ENCODE peak calls at places on chromosomes 4 and X, in five cellular contexts. Q is stimulated activated CD8-positive, alpha-beta memory T cell treated with anti-CD3 and anti-CD28 coated beads, Interleukin-2, amount 100 ng/mL, for 48 hours; T is C1 segment of cervical spinal cord; O is islet precursor cell; F is EH. N is an unnamed sample.

GRCh38 chrX:134948333-134949241 is 42.2 kb upstream of the SMIM10 start:
- DNase-seq in Q (no peak), T (no peak), O (peak), F (peak), N (no peak)

GRCh38 chr4:11259837-11260236 is 168.9 kb downstream of the HS3ST1 start:
- DNase-seq in Q (no peak), T (no peak), O (no peak), F (no peak), N (no peak)

GRCh38 chr4:121164291-121164690 is at the start of gene TNIP3:
- DNase-seq in Q (no peak), T (no peak), O (no peak), F (peak), N (no peak)

GRCh38 chrX:121479406-121479805 is 432.0 kb downstream of the GLUD2 start:
- DNase-seq in Q (no peak), T (no peak), O (no peak), F (peak), N (no peak)

GRCh38 chr4:147518846-147519767 is 38.2 kb downstream of the EDNRA start:
- DNase-seq in Q (peak), T (no peak), O (peak), F (peak), N (peak)

GRCh38 chrX:68991691-68992345 is 163.0 kb downstream of the EFNB1 start:
- DNase-seq in Q (no peak), T (no peak), O (no peak), F (no peak), N (no peak)

GRCh38 chrX:134896194-134896593 is 94.6 kb upstream of the SMIM10 start:
- DNase-seq in Q (no peak), T (no peak), O (no peak), F (no peak), N (no peak)

GRCh38 chr4:47835489-47835888 is 2.4 kb downstream of the CORIN start:
- DNase-seq in Q (no peak), T (no peak), O (no peak), F (peak), N (no peak)

GRCh38 chr4:52187603-52188002 is 136.5 kb downstream of the SPATA18 start:
- DNase-seq in Q (no peak), T (no peak), O (no peak), F (no peak), N (no peak)

GRCh38 chr4:137892134-137892533 is 350.0 kb downstream of the SLC7A11 start:
- DNase-seq in Q (no peak), T (no peak), O (no peak), F (peak), N (no peak)

GRCh38 chrX:13754765-13755164 is 20.2 kb downstream of the OFD1 start:
- DNase-seq in Q (no peak), T (no peak), O (no peak), F (no peak), N (no peak)

GRCh38 chrX:64152857-64153256 is 52.7 kb downstream of the AMER1 start:
- DNase-seq in Q (no peak), T (no peak), O (peak), F (no peak), N (no peak)

GRCh38 chr4:3217771-3218170 is 31.2 kb upstream of the MSANTD1 start:
- DNase-seq in Q (no peak), T (no peak), O (no peak), F (no peak), N (no peak)

GRCh38 chr4:89757154-89757723 is 79.7 kb downstream of the SNCA start:
- DNase-seq in Q (no peak), T (no peak), O (no peak), F (no peak), N (no peak)

GRCh38 chr4:109078724-109079123 is 223.7 kb downstream of the COL25A1 start:
- DNase-seq in Q (no peak), T (no peak), O (no peak), F (peak), N (no peak)

GRCh38 chr4:20520901-20521300 is 179.4 kb upstream of the PACRGL start:
- DNase-seq in Q (no peak), T (no peak), O (no peak), F (peak), N (no peak)

GRCh38 chr4:32560306-32560705 is 1840.1 kb downstream of the PCDH7 start:
- DNase-seq in Q (no peak), T (no peak), O (no peak), F (no peak), N (no peak)

GRCh38 chr4:185573651-185574199 is 38.4 kb upstream of the PDLIM3 start:
- DNase-seq in Q (no peak), T (no peak), O (peak), F (peak), N (no peak)

GRCh38 chr4:94880976-94881375 is 123.2 kb downstream of the BMPR1B start:
- DNase-seq in Q (no peak), T (no peak), O (no peak), F (peak), N (no peak)

GRCh38 chr4:141415651-141416050 is 195.0 kb downstream of the ZNF330 start:
- DNase-seq in Q (no peak), T (no peak), O (no peak), F (no peak), N (no peak)

GRCh38 chr4:184815046-184815877 is 10.5 kb downstream of the ACSL1 start:
- DNase-seq in Q (no peak), T (no peak), O (peak), F (peak), N (no peak)

GRCh38 chrX:16484338-16484737 is 165.6 kb upstream of the S100G start:
- DNase-seq in Q (no peak), T (no peak), O (peak), F (peak), N (no peak)

GRCh38 chr4:73814679-73815078 is 21.8 kb upstream of the CXCL6 start:
- DNase-seq in Q (no peak), T (no peak), O (no peak), F (no peak), N (no peak)

GRCh38 chr4:85965529-85965928 is 394.3 kb downstream of the MAPK10 start:
- DNase-seq in Q (no peak), T (no peak), O (no peak), F (no peak), N (no peak)

GRCh38 chr4:92241094-92241493 is 62.7 kb upstream of the GRID2 start:
- DNase-seq in Q (no peak), T (no peak), O (no peak), F (no peak), N (no peak)

GRCh38 chr4:96352051-96352517 is 512.2 kb downstream of the PDHA2 start:
- DNase-seq in Q (no peak), T (no peak), O (no peak), F (no peak), N (no peak)

GRCh38 chrX:120297923-120298322 is 13.3 kb downstream of the TMEM255A start:
- DNase-seq in Q (no peak), T (no peak), O (no peak), F (no peak), N (no peak)

GRCh38 chr4:140059159-140059558 is 94.8 kb downstream of the MAML3 start:
- DNase-seq in Q (no peak), T (no peak), O (peak), F (peak), N (no peak)

GRCh38 chr4:74181225-74181624 is 23.3 kb downstream of the MTHFD2L start:
- DNase-seq in Q (no peak), T (no peak), O (no peak), F (peak), N (no peak)

GRCh38 chr4:115374621-115375020 is 261.2 kb upstream of the NDST4 start:
- DNase-seq in Q (no peak), T (no peak), O (no peak), F (no peak), N (no peak)

GRCh38 chr4:168528131-168528949 is 31.5 kb downstream of the PALLD start:
- DNase-seq in Q (no peak), T (no peak), O (no peak), F (peak), N (no peak)

GRCh38 chr4:73822389-73822788 is 14.1 kb upstream of the CXCL6 start:
- DNase-seq in Q (no peak), T (no peak), O (no peak), F (no peak), N (no peak)

GRCh38 chr4:82811838-82812672 is 13.5 kb upstream of the SCD5 start:
- DNase-seq in Q (no peak), T (no peak), O (no peak), F (peak), N (no peak)

GRCh38 chr4:39043697-39044363 is 11.6 kb upstream of the TMEM156 start:
- DNase-seq in Q (no peak), T (no peak), O (no peak), F (peak), N (no peak)